ENCODE peak calls at places on chromosome 9, in eight cellular contexts. One of them, this sample, is unnamed.

GRCh38 chr9:92761686-92762085 is 2.9 kb downstream of the BICD2 start:
- DNase-seq in neuronal stem cell: no peak
- DNase-seq in PC-9: no peak
- DNase-seq in HL-60: no peak
- DNase-seq in tibial artery: no peak
- DNase-seq in sigmoid colon: no peak
- DNase-seq in H1: no peak
- DNase-seq in naive thymus-derived CD4-positive, alpha-beta T cell: no peak
- DNase-seq in this sample: no peak

GRCh38 chr9:8486095-8486494 is 686.5 kb upstream of the DMAC1 start:
- DNase-seq in neuronal stem cell: no peak
- DNase-seq in PC-9: no peak
- DNase-seq in HL-60: no peak
- DNase-seq in tibial artery: no peak
- DNase-seq in sigmoid colon: no peak
- DNase-seq in H1: peak
- DNase-seq in naive thymus-derived CD4-positive, alpha-beta T cell: no peak
- DNase-seq in this sample: no peak

GRCh38 chr9:36276254-36276653 is 18.0 kb upstream of the GNE start:
- DNase-seq in neuronal stem cell: no peak
- DNase-seq in PC-9: no peak
- DNase-seq in HL-60: no peak
- DNase-seq in tibial artery: no peak
- DNase-seq in sigmoid colon: no peak
- DNase-seq in H1: no peak
- DNase-seq in naive thymus-derived CD4-positive, alpha-beta T cell: no peak
- DNase-seq in this sample: no peak

GRCh38 chr9:92558612-92559374 is 23.0 kb upstream of the ECM2 start:
- DNase-seq in neuronal stem cell: no peak
- DNase-seq in PC-9: no peak
- DNase-seq in HL-60: no peak
- DNase-seq in tibial artery: no peak
- DNase-seq in sigmoid colon: no peak
- DNase-seq in H1: no peak
- DNase-seq in naive thymus-derived CD4-positive, alpha-beta T cell: no peak
- DNase-seq in this sample: no peak

GRCh38 chr9:81455417-81455816 is 233.9 kb downstream of the TLE1 start:
- DNase-seq in neuronal stem cell: no peak
- DNase-seq in PC-9: no peak
- DNase-seq in HL-60: no peak
- DNase-seq in tibial artery: no peak
- DNase-seq in sigmoid colon: no peak
- DNase-seq in H1: no peak
- DNase-seq in naive thymus-derived CD4-positive, alpha-beta T cell: no peak
- DNase-seq in this sample: no peak

GRCh38 chr9:12204512-12204911 is 488.7 kb upstream of the TYRP1 start:
- DNase-seq in neuronal stem cell: no peak
- DNase-seq in PC-9: no peak
- DNase-seq in HL-60: no peak
- DNase-seq in tibial artery: no peak
- DNase-seq in sigmoid colon: no peak
- DNase-seq in H1: no peak
- DNase-seq in naive thymus-derived CD4-positive, alpha-beta T cell: no peak
- DNase-seq in this sample: no peak

GRCh38 chr9:111039203-111039907 is 1.1 kb upstream of the LPAR1 start:
- DNase-seq in neuronal stem cell: no peak
- DNase-seq in PC-9: no peak
- DNase-seq in HL-60: no peak
- DNase-seq in tibial artery: peak
- DNase-seq in sigmoid colon: no peak
- DNase-seq in H1: no peak
- DNase-seq in naive thymus-derived CD4-positive, alpha-beta T cell: no peak
- DNase-seq in this sample: no peak

GRCh38 chr9:37156781-37157356 is 36.5 kb downstream of the ZCCHC7 start:
- DNase-seq in neuronal stem cell: no peak
- DNase-seq in PC-9: no peak
- DNase-seq in HL-60: no peak
- DNase-seq in tibial artery: no peak
- DNase-seq in sigmoid colon: no peak
- DNase-seq in H1: no peak
- DNase-seq in naive thymus-derived CD4-positive, alpha-beta T cell: no peak
- DNase-seq in this sample: no peak

GRCh38 chr9:138022756-138023393 is 145.3 kb downstream of the CACNA1B start:
- DNase-seq in neuronal stem cell: no peak
- DNase-seq in PC-9: no peak
- DNase-seq in HL-60: no peak
- DNase-seq in tibial artery: peak
- DNase-seq in sigmoid colon: peak
- DNase-seq in H1: peak
- DNase-seq in naive thymus-derived CD4-positive, alpha-beta T cell: no peak
- DNase-seq in this sample: no peak

GRCh38 chr9:93118863-93119702 is 15.0 kb downstream of the NINJ1 start:
- DNase-seq in neuronal stem cell: no peak
- DNase-seq in PC-9: no peak
- DNase-seq in HL-60: no peak
- DNase-seq in tibial artery: peak
- DNase-seq in sigmoid colon: peak
- DNase-seq in H1: no peak
- DNase-seq in naive thymus-derived CD4-positive, alpha-beta T cell: no peak
- DNase-seq in this sample: no peak

GRCh38 chr9:110029422-110029814 is 178.5 kb downstream of the C9orf152 start:
- DNase-seq in neuronal stem cell: no peak
- DNase-seq in PC-9: peak
- DNase-seq in HL-60: peak
- DNase-seq in tibial artery: peak
- DNase-seq in sigmoid colon: no peak
- DNase-seq in H1: no peak
- DNase-seq in naive thymus-derived CD4-positive, alpha-beta T cell: no peak
- DNase-seq in this sample: no peak

GRCh38 chr9:125189011-125189360 is 617 bp downstream of the PPP6C start:
- DNase-seq in neuronal stem cell: peak
- DNase-seq in PC-9: no peak
- DNase-seq in HL-60: peak
- DNase-seq in tibial artery: no peak
- DNase-seq in sigmoid colon: peak
- DNase-seq in H1: no peak
- DNase-seq in naive thymus-derived CD4-positive, alpha-beta T cell: peak
- DNase-seq in this sample: peak

GRCh38 chr9:31848505-31849285 is 535.7 kb upstream of the ACO1 start:
- DNase-seq in neuronal stem cell: no peak
- DNase-seq in PC-9: peak
- DNase-seq in HL-60: no peak
- DNase-seq in tibial artery: peak
- DNase-seq in sigmoid colon: no peak
- DNase-seq in H1: no peak
- DNase-seq in naive thymus-derived CD4-positive, alpha-beta T cell: no peak
- DNase-seq in this sample: no peak

GRCh38 chr9:94919376-94920098 is 193.0 kb downstream of the AOPEP start:
- DNase-seq in neuronal stem cell: no peak
- DNase-seq in PC-9: peak
- DNase-seq in HL-60: no peak
- DNase-seq in tibial artery: no peak
- DNase-seq in sigmoid colon: peak
- DNase-seq in H1: no peak
- DNase-seq in naive thymus-derived CD4-positive, alpha-beta T cell: no peak
- DNase-seq in this sample: no peak

GRCh38 chr9:94922098-94922607 is 195.7 kb downstream of the AOPEP start:
- DNase-seq in neuronal stem cell: no peak
- DNase-seq in PC-9: peak
- DNase-seq in HL-60: no peak
- DNase-seq in tibial artery: peak
- DNase-seq in sigmoid colon: peak
- DNase-seq in H1: no peak
- DNase-seq in naive thymus-derived CD4-positive, alpha-beta T cell: no peak
- DNase-seq in this sample: no peak

GRCh38 chr9:94921072-94921471 is 194.6 kb downstream of the AOPEP start:
- DNase-seq in neuronal stem cell: no peak
- DNase-seq in PC-9: peak
- DNase-seq in HL-60: no peak
- DNase-seq in tibial artery: no peak
- DNase-seq in sigmoid colon: peak
- DNase-seq in H1: no peak
- DNase-seq in naive thymus-derived CD4-positive, alpha-beta T cell: no peak
- DNase-seq in this sample: no peak

GRCh38 chr9:94921656-94922055 is 195.2 kb downstream of the AOPEP start:
- DNase-seq in neuronal stem cell: no peak
- DNase-seq in PC-9: no peak
- DNase-seq in HL-60: no peak
- DNase-seq in tibial artery: no peak
- DNase-seq in sigmoid colon: no peak
- DNase-seq in H1: no peak
- DNase-seq in naive thymus-derived CD4-positive, alpha-beta T cell: no peak
- DNase-seq in this sample: no peak

DNA sequence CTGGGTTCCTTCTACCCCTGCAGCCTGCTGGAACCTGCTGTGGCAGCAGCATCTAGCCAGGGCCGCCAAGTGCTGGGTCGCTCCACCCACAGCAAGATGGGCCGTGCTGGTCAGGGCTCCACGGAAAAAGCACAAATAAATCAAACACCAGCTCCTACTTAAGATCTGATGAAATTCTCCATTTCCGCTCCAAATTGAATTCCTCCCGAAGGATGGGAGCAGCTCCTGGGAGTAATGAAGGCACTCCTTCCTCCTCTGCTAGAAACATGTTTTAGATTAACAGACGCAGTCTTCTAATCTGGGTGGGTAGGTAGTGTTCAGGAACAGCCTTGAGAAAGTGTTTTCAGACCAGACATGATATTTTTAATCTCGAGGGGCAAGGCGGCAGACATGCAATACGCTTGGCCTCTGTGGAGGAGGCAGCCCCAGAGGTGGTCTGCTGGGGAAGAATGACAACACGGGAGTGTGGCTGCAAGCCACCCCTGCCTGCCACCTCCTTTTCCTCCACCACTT is 194.0 kb downstream of the AOPEP start:
- DNase-seq in neuronal stem cell: no peak
- DNase-seq in PC-9: no peak
- DNase-seq in HL-60: no peak
- DNase-seq in tibial artery: peak
- DNase-seq in sigmoid colon: peak
- DNase-seq in H1: no peak
- DNase-seq in naive thymus-derived CD4-positive, alpha-beta T cell: no peak
- DNase-seq in this sample: no peak
- H3K27ac ChIP-seq in neuronal stem cell: peak
- H3K27ac ChIP-seq in PC-9: peak
- H3K27ac ChIP-seq in HL-60: no peak
- H3K27ac ChIP-seq in tibial artery: peak
- H3K27ac ChIP-seq in sigmoid colon: peak
- H3K27ac ChIP-seq in H1: no peak
- H3K27ac ChIP-seq in naive thymus-derived CD4-positive, alpha-beta T cell: no peak
- H3K27ac ChIP-seq in this sample: peak

DNA sequence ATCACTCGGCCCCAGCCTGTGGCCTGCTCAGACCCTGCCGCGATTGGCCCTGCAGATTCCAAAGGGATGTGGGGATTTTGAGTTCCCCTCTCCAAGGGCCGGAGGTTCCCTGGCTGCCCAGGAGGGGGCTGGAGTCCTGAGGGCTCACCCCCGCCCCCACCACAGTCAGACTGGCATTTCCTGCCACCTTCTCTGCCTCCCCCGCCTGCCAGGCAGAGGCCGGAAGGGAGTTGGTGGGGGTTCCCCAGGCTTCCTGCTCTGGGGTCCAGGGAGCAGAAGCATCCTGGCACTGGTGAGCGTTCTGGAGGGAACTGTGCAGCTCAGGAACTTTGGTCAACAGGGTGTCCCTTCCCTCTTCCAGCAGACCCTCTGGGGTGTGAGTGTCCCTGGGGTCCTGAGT is 70.6 kb downstream of the RXRA start:
- DNase-seq in neuronal stem cell: no peak
- DNase-seq in PC-9: no peak
- DNase-seq in HL-60: no peak
- DNase-seq in tibial artery: no peak
- DNase-seq in sigmoid colon: no peak
- DNase-seq in H1: no peak
- DNase-seq in naive thymus-derived CD4-positive, alpha-beta T cell: peak
- DNase-seq in this sample: no peak
- H3K27ac ChIP-seq in neuronal stem cell: no peak
- H3K27ac ChIP-seq in PC-9: no peak
- H3K27ac ChIP-seq in HL-60: peak
- H3K27ac ChIP-seq in tibial artery: no peak
- H3K27ac ChIP-seq in sigmoid colon: no peak
- H3K27ac ChIP-seq in H1: no peak
- H3K27ac ChIP-seq in naive thymus-derived CD4-positive, alpha-beta T cell: peak
- H3K27ac ChIP-seq in this sample: no peak

GRCh38 chr9:117046666-117047327 is 359.7 kb downstream of the TRIM32 start:
- DNase-seq in neuronal stem cell: no peak
- DNase-seq in PC-9: no peak
- DNase-seq in HL-60: no peak
- DNase-seq in tibial artery: no peak
- DNase-seq in sigmoid colon: no peak
- DNase-seq in H1: no peak
- DNase-seq in naive thymus-derived CD4-positive, alpha-beta T cell: no peak
- DNase-seq in this sample: no peak

GRCh38 chr9:117044241-117044640 is 357.1 kb downstream of the TRIM32 start:
- DNase-seq in neuronal stem cell: peak
- DNase-seq in PC-9: no peak
- DNase-seq in HL-60: no peak
- DNase-seq in tibial artery: no peak
- DNase-seq in sigmoid colon: no peak
- DNase-seq in H1: peak
- DNase-seq in naive thymus-derived CD4-positive, alpha-beta T cell: no peak
- DNase-seq in this sample: no peak

DNA sequence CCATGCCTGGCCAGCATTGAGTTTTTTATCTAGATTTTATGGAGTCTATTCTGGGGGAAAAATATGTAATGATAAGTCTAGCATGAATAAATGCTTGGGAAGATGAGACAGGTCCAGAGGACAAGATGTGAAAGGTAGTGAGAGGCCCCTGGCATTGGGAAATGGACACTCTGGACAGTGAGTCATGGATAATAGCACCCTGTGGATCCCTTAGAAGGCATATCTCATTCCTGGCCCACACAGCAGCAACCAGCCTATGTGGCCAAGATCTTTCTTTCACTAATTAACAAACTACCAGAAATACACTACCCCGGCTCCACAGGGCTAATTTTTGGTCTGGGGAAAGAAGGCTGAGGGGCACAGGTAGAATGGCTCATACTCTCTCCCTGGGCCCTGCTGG is 356.1 kb downstream of the TRIM32 start:
- DNase-seq in neuronal stem cell: no peak
- DNase-seq in PC-9: no peak
- DNase-seq in HL-60: no peak
- DNase-seq in tibial artery: no peak
- DNase-seq in sigmoid colon: no peak
- DNase-seq in H1: no peak
- DNase-seq in naive thymus-derived CD4-positive, alpha-beta T cell: no peak
- DNase-seq in this sample: no peak
- H3K27ac ChIP-seq in neuronal stem cell: no peak
- H3K27ac ChIP-seq in PC-9: no peak
- H3K27ac ChIP-seq in HL-60: no peak
- H3K27ac ChIP-seq in tibial artery: no peak
- H3K27ac ChIP-seq in sigmoid colon: no peak
- H3K27ac ChIP-seq in H1: no peak
- H3K27ac ChIP-seq in naive thymus-derived CD4-positive, alpha-beta T cell: no peak
- H3K27ac ChIP-seq in this sample: no peak

DNA sequence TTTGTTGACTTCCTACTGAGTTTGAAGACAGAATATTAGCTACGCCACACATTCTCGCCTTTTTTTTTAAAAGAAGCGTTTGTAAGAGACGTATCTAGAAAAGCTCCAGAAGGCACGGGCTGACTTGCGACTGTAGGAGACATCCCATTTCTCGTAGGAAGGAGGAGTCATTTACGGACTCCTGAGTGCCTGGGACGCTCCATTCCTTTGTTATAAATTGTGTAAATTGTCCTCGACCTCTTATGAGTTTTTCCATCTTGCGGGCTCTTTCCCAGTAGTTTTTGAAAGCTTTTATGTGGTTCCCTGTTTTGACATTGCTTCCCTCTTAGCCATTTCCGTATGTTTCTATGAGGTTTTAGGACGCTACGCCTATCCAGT is 1.0 kb downstream of the RABL6 start:
- DNase-seq in neuronal stem cell: no peak
- DNase-seq in PC-9: no peak
- DNase-seq in HL-60: no peak
- DNase-seq in tibial artery: no peak
- DNase-seq in sigmoid colon: no peak
- DNase-seq in H1: no peak
- DNase-seq in naive thymus-derived CD4-positive, alpha-beta T cell: no peak
- DNase-seq in this sample: no peak
- H3K27ac ChIP-seq in neuronal stem cell: no peak
- H3K27ac ChIP-seq in PC-9: no peak
- H3K27ac ChIP-seq in HL-60: peak
- H3K27ac ChIP-seq in tibial artery: peak
- H3K27ac ChIP-seq in sigmoid colon: peak
- H3K27ac ChIP-seq in H1: no peak
- H3K27ac ChIP-seq in naive thymus-derived CD4-positive, alpha-beta T cell: peak
- H3K27ac ChIP-seq in this sample: peak